ENCODE peak calls at places on chromosomes 2 and 18, in eight cellular contexts. D is H7; X is NCI-H1436; Q is stimulated activated CD4-positive, alpha-beta T cell treated with anti-CD3 and anti-CD28 coated beads, Interleukin-15, amount 100 ng/mL, for 24 hours; Z is right lobe of liver; I is Kasumi-1; B is NCI-H1105; O is foreskin fibroblast. V is an unnamed sample.

GRCh38 chr2:121895723-121896571 is 140.5 kb downstream of the TSN start:
- DNase-seq in D (no peak), X (no peak), Q (no peak), Z (no peak), I (no peak), B (no peak), O (no peak), V (no peak)

GRCh38 chr2:31694444-31694843 is 113.7 kb upstream of the SRD5A2 start:
- DNase-seq in D (no peak), X (no peak), Q (no peak), Z (no peak), I (peak; percentile 10), B (no peak), O (no peak), V (no peak)

GRCh38 chr18:55833543-55833942 is 245.6 kb upstream of the TCF4 start:
- DNase-seq in D (no peak), X (no peak), Q (no peak), Z (no peak), I (no peak), B (no peak), O (peak; percentile 97), V (peak; percentile 93)

GRCh38 chr18:55588876-55589595 is 1.0 kb upstream of the TCF4 start:
- DNase-seq in D (no peak), X (no peak), Q (no peak), Z (no peak), I (no peak), B (peak; percentile 27), O (peak; percentile 13), V (no peak)

GRCh38 chr2:73175663-73176204 is 26.6 kb upstream of the NOTO start:
- DNase-seq in D (peak; percentile 89), X (peak; percentile 41), Q (peak; percentile 85), Z (peak; percentile 86), I (peak; percentile 39), B (peak; percentile 62), O (peak; percentile 51), V (no peak)

GRCh38 chr2:158993030-158993429 is 24.6 kb downstream of the TANC1 start:
- DNase-seq in D (no peak), X (no peak), Q (no peak), Z (no peak), I (no peak), B (no peak), O (no peak), V (no peak)

GRCh38 chr2:217954469-217954868 is 48.3 kb downstream of the TNS1 start:
- DNase-seq in D (no peak), X (no peak), Q (no peak), Z (peak; percentile 49), I (no peak), B (no peak), O (no peak), V (no peak)

GRCh38 chr2:36441816-36442215 is 86.2 kb downstream of the CRIM1 start:
- DNase-seq in D (no peak), X (no peak), Q (no peak), Z (no peak), I (no peak), B (no peak), O (peak; percentile 86), V (no peak)

GRCh38 chr2:42998721-42999120 is 206.3 kb upstream of the HAAO start:
- DNase-seq in D (no peak), X (no peak), Q (no peak), Z (no peak), I (no peak), B (no peak), O (no peak), V (no peak)

GRCh38 chr2:32450851-32451250 is 94.0 kb downstream of the BIRC6 start:
- DNase-seq in D (no peak), X (no peak), Q (no peak), Z (no peak), I (no peak), B (no peak), O (no peak), V (no peak)

GRCh38 chr2:186170693-186171092 is 315.4 kb upstream of the ZC3H15 start:
- DNase-seq in D (no peak), X (no peak), Q (no peak), Z (no peak), I (no peak), B (no peak), O (no peak), V (no peak)

GRCh38 chr18:59272971-59273935 is at the start of gene RAX:
- DNase-seq in D (peak; percentile 98), X (no peak), Q (peak; percentile 57), Z (no peak), I (no peak), B (no peak), O (no peak), V (peak; percentile 6)

GRCh38 chr2:120892967-120893667 is 157.4 kb downstream of the GLI2 start:
- DNase-seq in D (no peak), X (no peak), Q (no peak), Z (peak; percentile 22), I (no peak), B (no peak), O (peak; percentile 35), V (no peak)

GRCh38 chr18:4813708-4814107 is 358.6 kb upstream of the DLGAP1 start:
- DNase-seq in D (no peak), X (no peak), Q (no peak), Z (no peak), I (no peak), B (no peak), O (no peak), V (no peak)

GRCh38 chr2:108404784-108405397 is 27.1 kb downstream of the SULT1C4 start:
- DNase-seq in D (no peak), X (no peak), Q (no peak), Z (no peak), I (no peak), B (peak; percentile 4), O (no peak), V (no peak)

GRCh38 chr2:152134488-152135280 is 35.8 kb upstream of the CACNB4 start:
- DNase-seq in D (peak; percentile 20), X (no peak), Q (peak; percentile 41), Z (no peak), I (no peak), B (no peak), O (peak; percentile 4), V (no peak)

GRCh38 chr18:60292186-60292585 is 80.4 kb downstream of the MC4R start:
- DNase-seq in D (no peak), X (peak; percentile 63), Q (no peak), Z (no peak), I (no peak), B (peak; percentile 76), O (no peak), V (no peak)

GRCh38 chr18:44950685-44951195 is 270.1 kb downstream of the SETBP1 start:
- DNase-seq in D (no peak), X (no peak), Q (no peak), Z (no peak), I (no peak), B (no peak), O (no peak), V (no peak)

GRCh38 chr2:54411801-54412354 is 44.2 kb upstream of the SPTBN1 start:
- DNase-seq in D (no peak), X (no peak), Q (no peak), Z (no peak), I (no peak), B (no peak), O (no peak), V (no peak)

GRCh38 chr2:99348173-99348572 is 11.0 kb downstream of the EIF5B start:
- DNase-seq in D (no peak), X (no peak), Q (no peak), Z (no peak), I (no peak), B (no peak), O (no peak), V (no peak)

GRCh38 chr2:206305523-206306245 is 31.2 kb downstream of the ZDBF2 start:
- DNase-seq in D (no peak), X (no peak), Q (no peak), Z (no peak), I (no peak), B (no peak), O (no peak), V (no peak)

GRCh38 chr2:28639836-28640235 is 111.8 kb upstream of the PPP1CB start:
- DNase-seq in D (no peak), X (no peak), Q (no peak), Z (peak; percentile 67), I (no peak), B (no peak), O (no peak), V (no peak)

GRCh38 chr2:188978291-188979081 is 4.3 kb downstream of the COL3A1 start:
- DNase-seq in D (peak; percentile 12), X (no peak), Q (no peak), Z (no peak), I (no peak), B (no peak), O (peak; percentile 61), V (peak; percentile 52)

GRCh38 chr18:75247041-75247551 is 36.5 kb downstream of the TSHZ1 start:
- DNase-seq in D (no peak), X (no peak), Q (no peak), Z (no peak), I (no peak), B (no peak), O (peak; percentile 61), V (no peak)

GRCh38 chr18:13615432-13615861 is 110.9 kb downstream of the FAM210A start:
- DNase-seq in D (no peak), X (no peak), Q (peak; percentile 34), Z (no peak), I (peak; percentile 71), B (no peak), O (no peak), V (no peak)

GRCh38 chr2:215022418-215022817 is 116.0 kb downstream of the ABCA12 start:
- DNase-seq in D (no peak), X (no peak), Q (no peak), Z (no peak), I (no peak), B (no peak), O (no peak), V (no peak)

GRCh38 chr2:207219036-207219435 is 53.3 kb upstream of the KLF7 start:
- DNase-seq in D (no peak), X (no peak), Q (no peak), Z (no peak), I (no peak), B (no peak), O (no peak), V (no peak)

GRCh38 chr2:76445880-76446279 is 735.2 kb upstream of the GCFC2 start:
- DNase-seq in D (no peak), X (no peak), Q (no peak), Z (no peak), I (peak; percentile 41), B (no peak), O (no peak), V (no peak)

V was measured in SW 1271.